ENCODE peak calls at places on chromosomes 7 and 10, in nine cellular contexts. One of them, this sample, is unnamed.

GRCh38 chr10:110144526-110144925 is 62.9 kb upstream of the MXI1 start:
- DNase-seq in OCI-LY7: no peak
- DNase-seq in cardiac muscle cell: no peak
- DNase-seq in right lobe of liver: no peak
- DNase-seq in ascending aorta: no peak
- DNase-seq in body of pancreas: no peak
- DNase-seq in GM23248: no peak
- DNase-seq in heart right ventricle: no peak
- DNase-seq in transverse colon: no peak
- DNase-seq in this sample: no peak

GRCh38 chr7:101058355-101058754 is 26.9 kb upstream of the TRIM56 start:
- DNase-seq in OCI-LY7: peak; percentile 45
- DNase-seq in cardiac muscle cell: peak; percentile 91
- DNase-seq in right lobe of liver: peak; percentile 68
- DNase-seq in ascending aorta: peak; percentile 68
- DNase-seq in body of pancreas: peak; percentile 64
- DNase-seq in GM23248: peak; percentile 52
- DNase-seq in heart right ventricle: peak; percentile 69
- DNase-seq in transverse colon: peak; percentile 58
- DNase-seq in this sample: no peak

GRCh38 chr10:106038246-106038645 is 1126.3 kb downstream of the SORCS1 start:
- DNase-seq in OCI-LY7: no peak
- DNase-seq in cardiac muscle cell: no peak
- DNase-seq in right lobe of liver: no peak
- DNase-seq in ascending aorta: no peak
- DNase-seq in body of pancreas: no peak
- DNase-seq in GM23248: no peak
- DNase-seq in heart right ventricle: no peak
- DNase-seq in transverse colon: no peak
- DNase-seq in this sample: no peak

GRCh38 chr10:624605-625334 is 64.7 kb downstream of the DIP2C start:
- DNase-seq in OCI-LY7: no peak
- DNase-seq in cardiac muscle cell: peak; percentile 69
- DNase-seq in right lobe of liver: peak; percentile 64
- DNase-seq in ascending aorta: no peak
- DNase-seq in body of pancreas: peak; percentile 76
- DNase-seq in GM23248: peak; percentile 89
- DNase-seq in heart right ventricle: peak; percentile 79
- DNase-seq in transverse colon: peak; percentile 36
- DNase-seq in this sample: no peak

GRCh38 chr7:29457141-29457561 is 106.5 kb upstream of the PRR15 start:
- DNase-seq in OCI-LY7: no peak
- DNase-seq in cardiac muscle cell: peak; percentile 50
- DNase-seq in right lobe of liver: no peak
- DNase-seq in ascending aorta: no peak
- DNase-seq in body of pancreas: no peak
- DNase-seq in GM23248: peak; percentile 26
- DNase-seq in heart right ventricle: no peak
- DNase-seq in transverse colon: no peak
- DNase-seq in this sample: no peak

GRCh38 chr10:112131996-112132395 is 51.6 kb downstream of the GPAM start:
- DNase-seq in OCI-LY7: no peak
- DNase-seq in cardiac muscle cell: no peak
- DNase-seq in right lobe of liver: no peak
- DNase-seq in ascending aorta: no peak
- DNase-seq in body of pancreas: no peak
- DNase-seq in GM23248: no peak
- DNase-seq in heart right ventricle: no peak
- DNase-seq in transverse colon: no peak
- DNase-seq in this sample: no peak

GRCh38 chr10:118913825-118914224 is 115.7 kb upstream of the NANOS1 start:
- DNase-seq in OCI-LY7: no peak
- DNase-seq in cardiac muscle cell: peak; percentile 55
- DNase-seq in right lobe of liver: no peak
- DNase-seq in ascending aorta: no peak
- DNase-seq in body of pancreas: no peak
- DNase-seq in GM23248: no peak
- DNase-seq in heart right ventricle: peak; percentile 45
- DNase-seq in transverse colon: no peak
- DNase-seq in this sample: no peak

GRCh38 chr7:72176875-72177274 is 235.3 kb downstream of the CALN1 start:
- DNase-seq in OCI-LY7: no peak
- DNase-seq in cardiac muscle cell: no peak
- DNase-seq in right lobe of liver: no peak
- DNase-seq in ascending aorta: no peak
- DNase-seq in body of pancreas: no peak
- DNase-seq in GM23248: no peak
- DNase-seq in heart right ventricle: no peak
- DNase-seq in transverse colon: no peak
- DNase-seq in this sample: no peak

GRCh38 chr7:140041626-140042385 is 20.9 kb downstream of the PARP12 start:
- DNase-seq in OCI-LY7: no peak
- DNase-seq in cardiac muscle cell: no peak
- DNase-seq in right lobe of liver: no peak
- DNase-seq in ascending aorta: no peak
- DNase-seq in body of pancreas: no peak
- DNase-seq in GM23248: peak; percentile 20
- DNase-seq in heart right ventricle: no peak
- DNase-seq in transverse colon: no peak
- DNase-seq in this sample: no peak

GRCh38 chr10:133109736-133110532 is 22.2 kb downstream of the ADGRA1 start:
- DNase-seq in OCI-LY7: no peak
- DNase-seq in cardiac muscle cell: peak; percentile 40
- DNase-seq in right lobe of liver: no peak
- DNase-seq in ascending aorta: no peak
- DNase-seq in body of pancreas: peak; percentile 69
- DNase-seq in GM23248: no peak
- DNase-seq in heart right ventricle: peak; percentile 13
- DNase-seq in transverse colon: no peak
- DNase-seq in this sample: no peak

GRCh38 chr7:21967500-21968099 is 21.9 kb upstream of the CDCA7L start:
- DNase-seq in OCI-LY7: peak; percentile 75
- DNase-seq in cardiac muscle cell: no peak
- DNase-seq in right lobe of liver: no peak
- DNase-seq in ascending aorta: no peak
- DNase-seq in body of pancreas: no peak
- DNase-seq in GM23248: no peak
- DNase-seq in heart right ventricle: no peak
- DNase-seq in transverse colon: peak; percentile 16
- DNase-seq in this sample: no peak

GRCh38 chr10:24465899-24466615 is 257.1 kb downstream of the KIAA1217 start:
- DNase-seq in OCI-LY7: no peak
- DNase-seq in cardiac muscle cell: no peak
- DNase-seq in right lobe of liver: peak; percentile 38
- DNase-seq in ascending aorta: no peak
- DNase-seq in body of pancreas: peak; percentile 80
- DNase-seq in GM23248: peak; percentile 96
- DNase-seq in heart right ventricle: no peak
- DNase-seq in transverse colon: peak; percentile 59
- DNase-seq in this sample: peak; percentile 79

GRCh38 chr7:128883622-128884549 is 21.2 kb downstream of the ATP6V1F start:
- DNase-seq in OCI-LY7: peak; percentile 90
- DNase-seq in cardiac muscle cell: peak; percentile 88
- DNase-seq in right lobe of liver: peak; percentile 81
- DNase-seq in ascending aorta: peak; percentile 89
- DNase-seq in body of pancreas: peak; percentile 85
- DNase-seq in GM23248: peak; percentile 81
- DNase-seq in heart right ventricle: peak; percentile 82
- DNase-seq in transverse colon: peak; percentile 88
- DNase-seq in this sample: peak; percentile 76

GRCh38 chr10:110212119-110213006 is 5.0 kb downstream of the MXI1 start:
- DNase-seq in OCI-LY7: peak; percentile 74
- DNase-seq in cardiac muscle cell: no peak
- DNase-seq in right lobe of liver: no peak
- DNase-seq in ascending aorta: no peak
- DNase-seq in body of pancreas: no peak
- DNase-seq in GM23248: peak; percentile 33
- DNase-seq in heart right ventricle: no peak
- DNase-seq in transverse colon: peak; percentile 80
- DNase-seq in this sample: no peak

GRCh38 chr7:65239707-65240352 is 133.8 kb upstream of the ZNF92 start:
- DNase-seq in OCI-LY7: no peak
- DNase-seq in cardiac muscle cell: peak; percentile 69
- DNase-seq in right lobe of liver: peak; percentile 50
- DNase-seq in ascending aorta: no peak
- DNase-seq in body of pancreas: peak; percentile 75
- DNase-seq in GM23248: peak; percentile 23
- DNase-seq in heart right ventricle: no peak
- DNase-seq in transverse colon: no peak
- DNase-seq in this sample: no peak

GRCh38 chr7:40882071-40882658 is 747.4 kb downstream of the SUGCT start:
- DNase-seq in OCI-LY7: no peak
- DNase-seq in cardiac muscle cell: no peak
- DNase-seq in right lobe of liver: no peak
- DNase-seq in ascending aorta: no peak
- DNase-seq in body of pancreas: no peak
- DNase-seq in GM23248: no peak
- DNase-seq in heart right ventricle: no peak
- DNase-seq in transverse colon: no peak
- DNase-seq in this sample: no peak

GRCh38 chr7:142866361-142867096 is 11.7 kb downstream of the EPHB6 start:
- DNase-seq in OCI-LY7: peak; percentile 29
- DNase-seq in cardiac muscle cell: peak; percentile 57
- DNase-seq in right lobe of liver: no peak
- DNase-seq in ascending aorta: no peak
- DNase-seq in body of pancreas: peak; percentile 73
- DNase-seq in GM23248: peak; percentile 35
- DNase-seq in heart right ventricle: no peak
- DNase-seq in transverse colon: peak; percentile 41
- DNase-seq in this sample: no peak

GRCh38 chr10:110508806-110509544 is 11.3 kb downstream of the DUSP5 start:
- DNase-seq in OCI-LY7: no peak
- DNase-seq in cardiac muscle cell: no peak
- DNase-seq in right lobe of liver: no peak
- DNase-seq in ascending aorta: no peak
- DNase-seq in body of pancreas: no peak
- DNase-seq in GM23248: no peak
- DNase-seq in heart right ventricle: peak; percentile 79
- DNase-seq in transverse colon: no peak
- DNase-seq in this sample: no peak

GRCh38 chr7:92827464-92827863 is 8.9 kb downstream of the CDK6 start:
- DNase-seq in OCI-LY7: no peak
- DNase-seq in cardiac muscle cell: peak; percentile 48
- DNase-seq in right lobe of liver: no peak
- DNase-seq in ascending aorta: no peak
- DNase-seq in body of pancreas: no peak
- DNase-seq in GM23248: no peak
- DNase-seq in heart right ventricle: no peak
- DNase-seq in transverse colon: no peak
- DNase-seq in this sample: no peak
- H3K4me1 ChIP-seq in OCI-LY7: peaks cover 42% of the 10 kb centered on the region
- H3K4me1 ChIP-seq in cardiac muscle cell: peaks cover 45% of the 10 kb centered on the region
- H3K4me1 ChIP-seq in right lobe of liver: peaks cover 16% of the 10 kb centered on the region
- H3K4me1 ChIP-seq in ascending aorta: peaks cover 9% of the 10 kb centered on the region
- H3K4me1 ChIP-seq in body of pancreas: peaks cover 47% of the 10 kb centered on the region
- H3K4me1 ChIP-seq in GM23248: peaks cover 67% of the 10 kb centered on the region
- H3K4me1 ChIP-seq in heart right ventricle: peaks cover 89% of the 10 kb centered on the region
- H3K4me1 ChIP-seq in transverse colon: peaks cover 16% of the 10 kb centered on the region
- H3K4me1 ChIP-seq in this sample: peaks cover 61% of the 10 kb centered on the region

GRCh38 chr7:5703572-5704533 is 77.6 kb downstream of the RNF216 start:
- DNase-seq in OCI-LY7: no peak
- DNase-seq in cardiac muscle cell: no peak
- DNase-seq in right lobe of liver: no peak
- DNase-seq in ascending aorta: no peak
- DNase-seq in body of pancreas: no peak
- DNase-seq in GM23248: no peak
- DNase-seq in heart right ventricle: no peak
- DNase-seq in transverse colon: no peak
- DNase-seq in this sample: no peak
- H3K4me1 ChIP-seq in OCI-LY7: peaks cover 24% of the 10 kb centered on the region
- H3K4me1 ChIP-seq in cardiac muscle cell: peaks cover 52% of the 10 kb centered on the region
- H3K4me1 ChIP-seq in right lobe of liver: peaks cover 13% of the 10 kb centered on the region
- H3K4me1 ChIP-seq in ascending aorta: peaks cover 15% of the 10 kb centered on the region
- H3K4me1 ChIP-seq in body of pancreas: peaks cover 32% of the 10 kb centered on the region
- H3K4me1 ChIP-seq in GM23248: peaks cover 18% of the 10 kb centered on the region
- H3K4me1 ChIP-seq in heart right ventricle: peaks cover 32% of the 10 kb centered on the region
- H3K4me1 ChIP-seq in transverse colon: peaks cover 15% of the 10 kb centered on the region
- H3K4me1 ChIP-seq in this sample: peaks cover 6% of the 10 kb centered on the region

GRCh38 chr10:73648975-73649829 is 6.6 kb downstream of the SYNPO2L start:
- DNase-seq in OCI-LY7: no peak
- DNase-seq in cardiac muscle cell: peak; percentile 31
- DNase-seq in right lobe of liver: no peak
- DNase-seq in ascending aorta: no peak
- DNase-seq in body of pancreas: no peak
- DNase-seq in GM23248: peak; percentile 33
- DNase-seq in heart right ventricle: no peak
- DNase-seq in transverse colon: no peak
- DNase-seq in this sample: no peak

GRCh38 chr10:73648252-73648651 is 7.0 kb upstream of the MYOZ1 start:
- DNase-seq in OCI-LY7: no peak
- DNase-seq in cardiac muscle cell: no peak
- DNase-seq in right lobe of liver: no peak
- DNase-seq in ascending aorta: no peak
- DNase-seq in body of pancreas: no peak
- DNase-seq in GM23248: peak; percentile 55
- DNase-seq in heart right ventricle: no peak
- DNase-seq in transverse colon: no peak
- DNase-seq in this sample: no peak

GRCh38 chr10:73646598-73647041 is 5.3 kb upstream of the MYOZ1 start:
- DNase-seq in OCI-LY7: no peak
- DNase-seq in cardiac muscle cell: no peak
- DNase-seq in right lobe of liver: no peak
- DNase-seq in ascending aorta: no peak
- DNase-seq in body of pancreas: no peak
- DNase-seq in GM23248: no peak
- DNase-seq in heart right ventricle: no peak
- DNase-seq in transverse colon: no peak
- DNase-seq in this sample: no peak

GRCh38 chr10:73647875-73648228 is 6.6 kb upstream of the MYOZ1 start:
- DNase-seq in OCI-LY7: no peak
- DNase-seq in cardiac muscle cell: no peak
- DNase-seq in right lobe of liver: no peak
- DNase-seq in ascending aorta: no peak
- DNase-seq in body of pancreas: no peak
- DNase-seq in GM23248: no peak
- DNase-seq in heart right ventricle: no peak
- DNase-seq in transverse colon: no peak
- DNase-seq in this sample: no peak

GRCh38 chr10:73647211-73647874 is 6.1 kb upstream of the MYOZ1 start:
- DNase-seq in OCI-LY7: no peak
- DNase-seq in cardiac muscle cell: no peak
- DNase-seq in right lobe of liver: peak; percentile 28
- DNase-seq in ascending aorta: peak; percentile 78
- DNase-seq in body of pancreas: peak; percentile 67
- DNase-seq in GM23248: peak; percentile 78
- DNase-seq in heart right ventricle: no peak
- DNase-seq in transverse colon: peak; percentile 50
- DNase-seq in this sample: no peak
- H3K4me1 ChIP-seq in OCI-LY7: peaks cover 5% of the 10 kb centered on the region
- H3K4me1 ChIP-seq in cardiac muscle cell: peaks cover 51% of the 10 kb centered on the region
- H3K4me1 ChIP-seq in right lobe of liver: peaks cover 5% of the 10 kb centered on the region
- H3K4me1 ChIP-seq in ascending aorta: peaks cover 13% of the 10 kb centered on the region
- H3K4me1 ChIP-seq in body of pancreas: peaks cover 20% of the 10 kb centered on the region
- H3K4me1 ChIP-seq in GM23248: peaks cover 41% of the 10 kb centered on the region
- H3K4me1 ChIP-seq in heart right ventricle: peaks cover 31% of the 10 kb centered on the region
- H3K4me1 ChIP-seq in transverse colon: no peaks in the 10 kb centered on the region
- H3K4me1 ChIP-seq in this sample: no peaks in the 10 kb centered on the region

DNA sequence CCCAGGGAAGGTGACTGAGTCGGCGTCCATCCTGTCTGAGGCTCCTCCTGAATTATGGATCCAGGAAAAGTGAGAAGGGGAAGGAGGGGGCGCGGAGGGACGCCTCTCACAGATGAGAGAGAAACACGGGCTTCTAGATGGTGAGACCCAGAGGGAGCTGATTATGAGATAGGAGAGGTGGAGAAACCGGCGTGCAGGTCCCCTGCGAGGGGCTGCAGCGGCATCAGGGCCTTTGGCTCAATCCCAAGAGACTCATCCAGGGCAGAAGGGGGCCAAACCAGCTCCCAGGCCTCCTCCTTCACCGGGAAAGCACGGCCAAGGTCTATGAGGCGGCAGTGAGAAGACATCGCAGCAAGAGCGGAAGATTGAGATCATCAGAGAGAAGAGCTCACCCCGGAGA is 70.8 kb downstream of the TCERG1L start:
- DNase-seq in OCI-LY7: no peak
- DNase-seq in cardiac muscle cell: no peak
- DNase-seq in right lobe of liver: no peak
- DNase-seq in ascending aorta: no peak
- DNase-seq in body of pancreas: no peak
- DNase-seq in GM23248: no peak
- DNase-seq in heart right ventricle: no peak
- DNase-seq in transverse colon: no peak
- DNase-seq in this sample: peak; percentile 15
- H3K4me1 ChIP-seq in OCI-LY7: no peaks in the 10 kb centered on the region
- H3K4me1 ChIP-seq in cardiac muscle cell: no peaks in the 10 kb centered on the region
- H3K4me1 ChIP-seq in right lobe of liver: no peaks in the 10 kb centered on the region
- H3K4me1 ChIP-seq in ascending aorta: no peaks in the 10 kb centered on the region
- H3K4me1 ChIP-seq in body of pancreas: no peaks in the 10 kb centered on the region
- H3K4me1 ChIP-seq in GM23248: no peaks in the 10 kb centered on the region
- H3K4me1 ChIP-seq in heart right ventricle: no peaks in the 10 kb centered on the region
- H3K4me1 ChIP-seq in transverse colon: no peaks in the 10 kb centered on the region
- H3K4me1 ChIP-seq in this sample: no peaks in the 10 kb centered on the region